ENCODE peak calls at places on chromosomes 5 and 9, in nine cellular contexts. One of them, this sample, is unnamed.

GRCh38 chr9:108325406-108325805 is 530.4 kb downstream of the ACTL7B start:
- DNase-seq in uterus: no peak
- DNase-seq in K562: no peak
- DNase-seq in H1: no peak
- DNase-seq in sigmoid colon: no peak
- DNase-seq in transverse colon: no peak
- DNase-seq in A549: no peak
- DNase-seq in heart left ventricle: no peak
- DNase-seq in ovary: no peak
- DNase-seq in this sample: no peak

GRCh38 chr5:150645070-150645700 is 4.7 kb downstream of the SYNPO start:
- DNase-seq in uterus: peak
- DNase-seq in K562: no peak
- DNase-seq in H1: no peak
- DNase-seq in sigmoid colon: peak
- DNase-seq in transverse colon: no peak
- DNase-seq in A549: no peak
- DNase-seq in heart left ventricle: peak
- DNase-seq in ovary: peak
- DNase-seq in this sample: no peak

GRCh38 chr5:143233020-143233419 is 170.5 kb downstream of the NR3C1 start:
- DNase-seq in uterus: no peak
- DNase-seq in K562: no peak
- DNase-seq in H1: no peak
- DNase-seq in sigmoid colon: peak
- DNase-seq in transverse colon: no peak
- DNase-seq in A549: no peak
- DNase-seq in heart left ventricle: no peak
- DNase-seq in ovary: no peak
- DNase-seq in this sample: no peak

GRCh38 chr9:133557581-133557980 is 23.1 kb downstream of the ADAMTSL2 start:
- DNase-seq in uterus: no peak
- DNase-seq in K562: no peak
- DNase-seq in H1: no peak
- DNase-seq in sigmoid colon: no peak
- DNase-seq in transverse colon: no peak
- DNase-seq in A549: no peak
- DNase-seq in heart left ventricle: no peak
- DNase-seq in ovary: no peak
- DNase-seq in this sample: no peak

GRCh38 chr9:116629700-116630099 is 57.4 kb upstream of the TRIM32 start:
- DNase-seq in uterus: no peak
- DNase-seq in K562: no peak
- DNase-seq in H1: no peak
- DNase-seq in sigmoid colon: no peak
- DNase-seq in transverse colon: no peak
- DNase-seq in A549: no peak
- DNase-seq in heart left ventricle: no peak
- DNase-seq in ovary: no peak
- DNase-seq in this sample: no peak

GRCh38 chr9:11064853-11065252 is 452.1 kb upstream of the PTPRD start:
- DNase-seq in uterus: no peak
- DNase-seq in K562: peak
- DNase-seq in H1: no peak
- DNase-seq in sigmoid colon: no peak
- DNase-seq in transverse colon: no peak
- DNase-seq in A549: no peak
- DNase-seq in heart left ventricle: no peak
- DNase-seq in ovary: no peak
- DNase-seq in this sample: no peak

GRCh38 chr5:119255571-119256356 is 100.1 kb upstream of the TNFAIP8 start:
- DNase-seq in uterus: no peak
- DNase-seq in K562: peak
- DNase-seq in H1: peak
- DNase-seq in sigmoid colon: no peak
- DNase-seq in transverse colon: peak
- DNase-seq in A549: no peak
- DNase-seq in heart left ventricle: no peak
- DNase-seq in ovary: no peak
- DNase-seq in this sample: no peak

GRCh38 chr5:34522599-34523381 is 133.3 kb upstream of the RAI14 start:
- DNase-seq in uterus: peak
- DNase-seq in K562: peak
- DNase-seq in H1: peak
- DNase-seq in sigmoid colon: peak
- DNase-seq in transverse colon: peak
- DNase-seq in A549: peak
- DNase-seq in heart left ventricle: peak
- DNase-seq in ovary: peak
- DNase-seq in this sample: no peak

GRCh38 chr5:18720002-18720401 is 1085.7 kb downstream of the TAF11L14 start:
- DNase-seq in uterus: no peak
- DNase-seq in K562: no peak
- DNase-seq in H1: no peak
- DNase-seq in sigmoid colon: no peak
- DNase-seq in transverse colon: no peak
- DNase-seq in A549: no peak
- DNase-seq in heart left ventricle: no peak
- DNase-seq in ovary: no peak
- DNase-seq in this sample: no peak

GRCh38 chr9:121499427-121500164 is at the start of gene GGTA1:
- DNase-seq in uterus: peak
- DNase-seq in K562: peak
- DNase-seq in H1: no peak
- DNase-seq in sigmoid colon: peak
- DNase-seq in transverse colon: peak
- DNase-seq in A549: peak
- DNase-seq in heart left ventricle: peak
- DNase-seq in ovary: peak
- DNase-seq in this sample: peak

DNA sequence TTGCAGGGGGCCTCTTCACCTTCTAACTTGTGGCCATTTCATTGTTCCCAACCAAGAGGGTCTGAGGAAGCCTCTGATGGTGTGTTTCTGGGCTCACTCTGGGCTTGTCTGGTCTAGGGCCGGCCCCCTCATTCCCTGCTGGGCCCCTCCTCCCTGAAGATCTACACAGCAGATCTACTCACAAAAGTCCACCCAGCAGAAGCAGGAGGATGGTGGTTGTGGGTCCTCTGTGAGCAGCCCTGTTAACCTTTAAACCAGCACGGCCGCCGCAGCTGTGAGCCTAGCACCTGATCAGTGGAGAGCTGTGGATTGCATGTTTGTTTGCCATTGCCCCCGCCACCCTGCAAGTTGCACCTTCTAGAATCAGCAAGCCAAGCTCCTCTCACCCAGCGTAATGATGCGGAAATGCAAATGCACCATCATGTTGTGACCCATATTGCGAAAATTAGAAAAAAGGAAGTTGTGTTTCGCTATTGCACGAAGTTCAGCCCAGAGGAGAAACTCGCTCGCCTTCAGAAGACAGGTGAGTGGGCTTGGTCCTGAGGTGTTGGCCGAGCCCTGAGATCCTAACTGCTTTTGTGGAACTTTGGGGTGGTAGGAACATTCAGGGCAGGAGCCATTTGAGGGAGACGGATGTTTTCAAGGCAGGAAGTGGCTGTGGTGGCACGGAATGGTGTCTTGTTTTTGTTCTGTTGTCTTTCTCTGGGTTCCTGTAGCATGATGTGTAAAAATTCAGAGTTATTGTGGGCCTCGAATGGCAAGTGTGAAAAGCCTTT is 16.7 kb downstream of the FGD3 start:
- DNase-seq in uterus: no peak
- DNase-seq in K562: no peak
- DNase-seq in H1: no peak
- DNase-seq in sigmoid colon: no peak
- DNase-seq in transverse colon: peak
- DNase-seq in A549: no peak
- DNase-seq in heart left ventricle: peak
- DNase-seq in ovary: no peak
- DNase-seq in this sample: peak
- TF ChIP-seq POLR2A in uterus: no peak
- TF ChIP-seq POLR2A in K562: no peak
- TF ChIP-seq POLR2A in H1: no peak
- TF ChIP-seq POLR2A in sigmoid colon: no peak
- TF ChIP-seq POLR2A in transverse colon: peak
- TF ChIP-seq POLR2A in A549: no peak
- TF ChIP-seq POLR2A in heart left ventricle: no peak
- TF ChIP-seq POLR2A in ovary: no peak
- TF ChIP-seq POLR2A in this sample: no peak

GRCh38 chr9:751137-752051 is 90.1 kb upstream of the DMRT1 start:
- DNase-seq in uterus: no peak
- DNase-seq in K562: no peak
- DNase-seq in H1: no peak
- DNase-seq in sigmoid colon: no peak
- DNase-seq in transverse colon: peak
- DNase-seq in A549: no peak
- DNase-seq in heart left ventricle: no peak
- DNase-seq in ovary: no peak
- DNase-seq in this sample: no peak
- TF ChIP-seq POLR2A in uterus: no peak
- TF ChIP-seq POLR2A in K562: no peak
- TF ChIP-seq POLR2A in H1: no peak
- TF ChIP-seq POLR2A in sigmoid colon: no peak
- TF ChIP-seq POLR2A in transverse colon: no peak
- TF ChIP-seq POLR2A in A549: no peak
- TF ChIP-seq POLR2A in heart left ventricle: no peak
- TF ChIP-seq POLR2A in ovary: no peak
- TF ChIP-seq POLR2A in this sample: no peak

DNA sequence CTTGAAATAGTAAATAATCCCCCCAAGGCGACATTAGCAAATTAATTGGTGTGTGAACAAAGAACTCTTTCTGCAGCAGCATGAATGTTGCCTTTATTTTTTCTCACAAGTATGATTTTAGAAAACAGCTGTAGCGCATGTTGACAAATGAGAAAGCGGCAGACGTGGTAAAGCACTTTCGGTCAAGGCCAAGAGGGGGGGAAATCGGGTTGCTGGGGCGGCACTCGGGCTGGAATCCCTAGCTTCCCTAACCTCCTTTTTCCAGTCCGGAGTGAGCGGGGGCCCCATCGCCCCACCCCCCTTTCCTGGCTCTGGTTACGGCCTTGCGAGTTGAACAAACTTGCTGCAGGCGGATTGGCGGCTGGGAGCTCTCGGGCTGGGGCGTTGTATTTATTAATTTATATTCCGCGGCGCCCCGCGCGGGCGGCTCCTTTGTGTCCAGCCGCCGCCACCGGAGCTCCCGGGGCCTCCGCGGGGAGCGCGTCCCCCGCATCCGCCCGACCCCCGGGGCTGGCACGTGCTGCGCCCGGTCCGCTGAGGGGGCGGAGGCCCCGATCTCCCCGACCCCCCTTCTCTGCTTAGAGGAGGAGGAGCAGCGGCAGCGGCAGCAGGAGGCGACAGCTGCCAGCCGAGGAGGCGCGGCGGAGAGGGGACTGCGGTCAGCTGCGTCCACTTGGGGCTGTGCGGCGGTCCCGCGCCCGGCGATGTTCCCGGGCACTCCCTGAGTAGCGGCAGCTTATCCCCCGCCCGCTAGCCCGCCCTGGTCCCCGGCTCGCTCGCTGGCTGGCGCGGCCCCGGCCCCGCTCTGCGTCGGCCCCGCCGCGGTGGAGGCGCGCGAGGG is at the start of gene RHOBTB3:
- DNase-seq in uterus: peak
- DNase-seq in K562: peak
- DNase-seq in H1: no peak
- DNase-seq in sigmoid colon: peak
- DNase-seq in transverse colon: peak
- DNase-seq in A549: peak
- DNase-seq in heart left ventricle: peak
- DNase-seq in ovary: peak
- DNase-seq in this sample: peak
- TF ChIP-seq POLR2A in uterus: peak
- TF ChIP-seq POLR2A in K562: no peak
- TF ChIP-seq POLR2A in H1: no peak
- TF ChIP-seq POLR2A in sigmoid colon: peak
- TF ChIP-seq POLR2A in transverse colon: peak
- TF ChIP-seq POLR2A in A549: peak
- TF ChIP-seq POLR2A in heart left ventricle: peak
- TF ChIP-seq POLR2A in ovary: peak
- TF ChIP-seq POLR2A in this sample: no peak

GRCh38 chr9:129412814-129413536 is 207.9 kb downstream of the C9orf50 start:
- DNase-seq in uterus: peak
- DNase-seq in K562: peak
- DNase-seq in H1: no peak
- DNase-seq in sigmoid colon: peak
- DNase-seq in transverse colon: peak
- DNase-seq in A549: peak
- DNase-seq in heart left ventricle: peak
- DNase-seq in ovary: peak
- DNase-seq in this sample: peak

GRCh38 chr9:129413537-129414376 is 207.1 kb downstream of the C9orf50 start:
- DNase-seq in uterus: peak
- DNase-seq in K562: peak
- DNase-seq in H1: peak
- DNase-seq in sigmoid colon: peak
- DNase-seq in transverse colon: peak
- DNase-seq in A549: peak
- DNase-seq in heart left ventricle: peak
- DNase-seq in ovary: peak
- DNase-seq in this sample: peak

GRCh38 chr9:129415954-129416651 is 204.8 kb downstream of the C9orf50 start:
- DNase-seq in uterus: no peak
- DNase-seq in K562: no peak
- DNase-seq in H1: no peak
- DNase-seq in sigmoid colon: no peak
- DNase-seq in transverse colon: no peak
- DNase-seq in A549: no peak
- DNase-seq in heart left ventricle: no peak
- DNase-seq in ovary: no peak
- DNase-seq in this sample: no peak

GRCh38 chr9:129415031-129415953 is 205.6 kb downstream of the C9orf50 start:
- DNase-seq in uterus: no peak
- DNase-seq in K562: no peak
- DNase-seq in H1: no peak
- DNase-seq in sigmoid colon: no peak
- DNase-seq in transverse colon: no peak
- DNase-seq in A549: no peak
- DNase-seq in heart left ventricle: no peak
- DNase-seq in ovary: no peak
- DNase-seq in this sample: no peak

GRCh38 chr9:129414377-129415021 is 206.4 kb downstream of the C9orf50 start:
- DNase-seq in uterus: peak
- DNase-seq in K562: peak
- DNase-seq in H1: no peak
- DNase-seq in sigmoid colon: peak
- DNase-seq in transverse colon: peak
- DNase-seq in A549: no peak
- DNase-seq in heart left ventricle: peak
- DNase-seq in ovary: peak
- DNase-seq in this sample: peak
- TF ChIP-seq POLR2A in uterus: no peak
- TF ChIP-seq POLR2A in K562: no peak
- TF ChIP-seq POLR2A in H1: no peak
- TF ChIP-seq POLR2A in sigmoid colon: no peak
- TF ChIP-seq POLR2A in transverse colon: no peak
- TF ChIP-seq POLR2A in A549: no peak
- TF ChIP-seq POLR2A in heart left ventricle: no peak
- TF ChIP-seq POLR2A in ovary: no peak
- TF ChIP-seq POLR2A in this sample: no peak

GRCh38 chr9:124282442-124283231 is 24.9 kb downstream of the NEK6 start:
- DNase-seq in uterus: peak
- DNase-seq in K562: peak
- DNase-seq in H1: no peak
- DNase-seq in sigmoid colon: peak
- DNase-seq in transverse colon: peak
- DNase-seq in A549: no peak
- DNase-seq in heart left ventricle: peak
- DNase-seq in ovary: peak
- DNase-seq in this sample: no peak
- TF ChIP-seq POLR2A in uterus: no peak
- TF ChIP-seq POLR2A in K562: no peak
- TF ChIP-seq POLR2A in H1: no peak
- TF ChIP-seq POLR2A in sigmoid colon: no peak
- TF ChIP-seq POLR2A in transverse colon: no peak
- TF ChIP-seq POLR2A in A549: no peak
- TF ChIP-seq POLR2A in heart left ventricle: no peak
- TF ChIP-seq POLR2A in ovary: peak
- TF ChIP-seq POLR2A in this sample: no peak